ENCODE peak calls at places on chromosome 17, in seven cellular contexts. Y is IMR-90, U is sigmoid colon, C is breast epithelium, K is A549, O is HCT116, L is body of pancreas. Q is an unnamed sample.

GRCh38 chr17:17783121-17783824 is 53.5 kb downstream of the SREBF1 start:
- DNase-seq in O (no peak), L (peak), U (no peak), K (no peak), Y (no peak), C (peak), Q (peak)

GRCh38 chr17:61494325-61495160 is 42.3 kb downstream of the TBX4 start:
- DNase-seq in K (no peak), O (no peak), L (no peak), Y (no peak), C (no peak), U (no peak), Q (no peak)

GRCh38 chr17:49224198-49224996 is 6.2 kb downstream of the PHOSPHO1 start:
- DNase-seq in K (no peak), O (no peak), C (no peak), U (no peak), Y (no peak), L (peak), Q (peak)

GRCh38 chr17:72125226-72125651 is 4.4 kb downstream of the SOX9 start:
- DNase-seq in L (no peak), U (no peak), K (no peak), O (no peak), C (no peak), Y (peak), Q (no peak)

GRCh38 chr17:54902017-54902416 is 1.4 kb downstream of the TOM1L1 start:
- DNase-seq in U (no peak), K (no peak), Y (no peak), L (no peak), C (no peak), O (no peak), Q (no peak)

GRCh38 chr17:10195090-10195489 is 3.3 kb downstream of the GAS7 start:
- DNase-seq in O (no peak), K (no peak), U (no peak), L (no peak), Y (no peak), C (no peak), Q (no peak)

GRCh38 chr17:19291646-19292376 is 54.6 kb downstream of the EPN2 start:
- DNase-seq in Y (no peak), C (no peak), O (no peak), K (no peak), U (no peak), L (no peak), Q (no peak)

GRCh38 chr17:77640242-77640641 is 318.3 kb upstream of the TNRC6C start:
- DNase-seq in Y (no peak), K (no peak), C (no peak), U (no peak), L (no peak), O (no peak), Q (no peak)

GRCh38 chr17:82396601-82397435 is 21.3 kb upstream of the HEXD start:
- DNase-seq in L (no peak), Y (peak), U (no peak), O (no peak), C (no peak), K (no peak), Q (peak)

GRCh38 chr17:58630883-58631522 is 60.8 kb downstream of the TEX14 start:
- DNase-seq in C (no peak), L (peak), Y (no peak), U (peak), K (no peak), O (peak), Q (no peak)

GRCh38 chr17:3990391-3991127 is 26.3 kb upstream of the ATP2A3 start:
- DNase-seq in U (no peak), L (no peak), Y (peak), O (no peak), K (no peak), C (no peak), Q (no peak)

GRCh38 chr17:73394523-73395450 is 83.0 kb upstream of the CDC42EP4 start:
- DNase-seq in O (no peak), K (no peak), Y (no peak), U (no peak), L (no peak), C (no peak), Q (no peak)

GRCh38 chr17:63601439-63602371 is 1.0 kb downstream of the TACO1 start:
- DNase-seq in L (no peak), O (no peak), Y (peak), C (no peak), K (peak), U (no peak), Q (no peak)

GRCh38 chr17:52106638-52107261 is 51.8 kb downstream of the CA10 start:
- DNase-seq in C (no peak), U (no peak), K (peak), Y (no peak), L (peak), O (peak), Q (no peak)

GRCh38 chr17:76716834-76717205 is 6.1 kb upstream of the MXRA7 start:
- DNase-seq in L (no peak), U (no peak), K (no peak), Y (peak), C (no peak), O (no peak), Q (no peak)

GRCh38 chr17:16419929-16420271 is 4.5 kb downstream of the TRPV2 start:
- DNase-seq in C (no peak), O (no peak), U (no peak), Y (peak), K (no peak), L (no peak), Q (no peak)

GRCh38 chr17:71438631-71439146 is 682.1 kb upstream of the SOX9 start:
- DNase-seq in U (no peak), K (peak), C (no peak), Y (peak), L (no peak), O (peak), Q (no peak)

GRCh38 chr17:64146418-64147109 is 16.6 kb upstream of the ERN1 start:
- DNase-seq in L (peak), C (peak), U (peak), K (peak), O (no peak), Y (peak), Q (peak)

DNA sequence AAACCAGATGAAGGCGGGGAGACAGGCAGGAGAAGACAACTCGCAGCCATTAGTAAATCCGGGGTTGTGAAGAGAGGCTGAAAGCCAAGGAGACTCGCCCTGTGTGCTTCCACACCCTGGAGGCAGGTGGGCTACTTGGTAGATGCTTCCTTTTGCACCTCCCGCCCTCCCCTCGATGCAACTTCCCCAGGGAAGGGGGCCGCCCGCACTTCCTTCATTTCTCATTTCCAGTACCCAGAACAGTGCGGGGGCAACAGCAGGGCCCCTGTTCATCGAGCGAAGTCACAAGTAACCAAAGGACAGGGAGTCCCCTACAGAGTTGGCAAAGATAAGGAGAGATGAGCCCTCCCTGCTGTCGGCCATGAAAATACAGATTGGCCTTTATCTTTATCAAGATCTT is 25.0 kb downstream of the CCDC40 start:
- DNase-seq in K (no peak), C (no peak), L (no peak), Y (no peak), U (no peak), O (no peak), Q (no peak)
- H3K4me3 ChIP-seq in K (no peak), C (no peak), L (no peak), Y (no peak), U (no peak), O (no peak), Q (no peak)

DNA sequence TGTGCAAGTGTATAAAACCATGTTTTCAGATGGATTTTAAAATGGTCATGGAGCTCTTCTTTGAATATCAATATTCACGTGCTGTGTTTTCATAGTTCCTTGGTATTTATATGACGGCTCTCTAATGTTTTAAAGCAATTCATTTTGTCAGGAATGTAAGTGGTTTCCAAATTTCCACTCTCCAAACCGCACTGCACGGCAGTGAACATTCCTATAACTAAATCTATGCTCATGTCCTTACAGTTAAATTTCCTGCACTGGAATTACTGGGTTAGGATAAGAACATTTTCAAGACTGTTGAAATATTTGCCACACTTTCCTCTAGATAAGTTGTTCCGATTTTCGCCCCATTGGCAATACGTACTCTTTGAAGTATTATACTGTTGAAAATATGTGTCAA is 398.9 kb downstream of the PMP22 start:
- DNase-seq in Y (peak), L (no peak), K (no peak), U (no peak), O (no peak), C (no peak), Q (no peak)
- TF ChIP-seq POLR2A in Y (no peak), L (no peak), K (no peak), U (no peak), O (no peak), C (no peak), Q (no peak)

DNA sequence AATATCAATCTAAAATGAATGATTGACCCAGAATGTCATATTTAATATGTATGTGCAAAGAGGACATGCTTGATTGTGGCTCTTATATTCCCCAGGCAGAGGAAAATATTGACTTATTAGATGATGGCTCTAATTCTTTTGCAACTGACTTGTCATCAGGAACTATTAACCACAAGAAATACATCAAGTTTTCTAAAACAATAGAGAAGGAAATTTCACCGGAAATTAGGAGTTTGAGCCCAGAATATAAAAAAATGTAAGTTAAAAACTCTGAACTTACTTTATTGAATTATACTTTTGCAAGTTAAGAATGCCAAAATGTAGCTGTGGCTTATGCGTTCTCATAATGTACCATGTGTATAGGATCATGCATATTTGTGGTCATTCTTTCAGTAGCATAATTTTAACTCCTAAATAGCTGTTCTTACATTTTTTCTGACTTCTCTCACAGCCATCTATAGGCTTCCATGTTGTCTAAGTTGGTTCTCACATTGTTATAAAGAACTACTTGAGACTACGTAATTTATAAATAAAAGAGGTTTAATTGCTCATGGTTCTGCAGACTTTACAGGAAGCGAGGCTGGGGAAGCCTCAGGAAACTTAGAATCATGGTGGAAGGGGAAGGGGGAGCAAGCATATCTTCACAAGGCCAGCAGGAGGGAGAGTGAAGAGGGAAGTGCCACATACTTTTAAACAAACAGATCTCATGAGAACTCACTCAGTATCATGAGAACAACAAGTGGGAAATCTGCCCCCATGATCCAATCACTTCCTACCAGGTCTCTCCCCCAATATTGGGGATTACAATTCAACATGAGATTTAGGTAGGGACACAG is 11.6 kb downstream of the EFCAB13 start:
- DNase-seq in L (no peak), Y (no peak), K (no peak), O (no peak), U (no peak), C (no peak), Q (no peak)
- H3K4me3 ChIP-seq in L (no peak), Y (no peak), K (no peak), O (no peak), U (no peak), C (no peak), Q (no peak)

GRCh38 chr17:45310380-45311324 is 6.2 kb downstream of the MAP3K14 start:
- DNase-seq in C (no peak), U (no peak), O (no peak), K (no peak), L (peak), Y (no peak), Q (no peak)
- TF ChIP-seq POLR2A in C (no peak), U (no peak), O (no peak), K (no peak), L (peak), Y (no peak), Q (no peak)

GRCh38 chr17:9123594-9124553 is 102.6 kb downstream of the NTN1 start:
- DNase-seq in L (no peak), K (no peak), U (no peak), Y (no peak), C (no peak), O (no peak), Q (no peak)
- H3K4me3 ChIP-seq in L (no peak), K (no peak), U (no peak), Y (no peak), C (no peak), O (no peak), Q (no peak)

GRCh38 chr17:44202756-44203155 is 3.1 kb upstream of the ATXN7L3 start:
- DNase-seq in O (no peak), C (no peak), L (no peak), Y (no peak), U (no peak), K (no peak), Q (no peak)

GRCh38 chr17:44197980-44198720 is 1.5 kb downstream of the ATXN7L3 start:
- DNase-seq in K (peak), C (no peak), L (no peak), U (no peak), Y (peak), O (peak), Q (peak)

GRCh38 chr17:44198721-44199552 is 747 bp downstream of the ATXN7L3 start:
- DNase-seq in O (no peak), L (peak), C (peak), K (peak), U (peak), Y (peak), Q (peak)

GRCh38 chr17:44199553-44200477 is at the start of gene ATXN7L3:
- DNase-seq in Y (peak), O (peak), U (peak), C (peak), L (peak), K (peak), Q (peak)

GRCh38 chr17:44200478-44201155 is 933 bp upstream of the ATXN7L3 start:
- DNase-seq in L (no peak), U (no peak), Y (no peak), C (peak), O (no peak), K (no peak), Q (no peak)
- TF ChIP-seq POLR2A in L (no peak), U (no peak), Y (no peak), C (no peak), O (no peak), K (no peak), Q (no peak)

GRCh38 chr17:7020894-7021664 is 1.8 kb upstream of the BCL6B start:
- DNase-seq in O (no peak), C (no peak), L (no peak), K (no peak), U (no peak), Y (no peak), Q (no peak)
- H3K4me3 ChIP-seq in O (no peak), C (no peak), L (no peak), K (no peak), U (no peak), Y (no peak), Q (peak)

DNA sequence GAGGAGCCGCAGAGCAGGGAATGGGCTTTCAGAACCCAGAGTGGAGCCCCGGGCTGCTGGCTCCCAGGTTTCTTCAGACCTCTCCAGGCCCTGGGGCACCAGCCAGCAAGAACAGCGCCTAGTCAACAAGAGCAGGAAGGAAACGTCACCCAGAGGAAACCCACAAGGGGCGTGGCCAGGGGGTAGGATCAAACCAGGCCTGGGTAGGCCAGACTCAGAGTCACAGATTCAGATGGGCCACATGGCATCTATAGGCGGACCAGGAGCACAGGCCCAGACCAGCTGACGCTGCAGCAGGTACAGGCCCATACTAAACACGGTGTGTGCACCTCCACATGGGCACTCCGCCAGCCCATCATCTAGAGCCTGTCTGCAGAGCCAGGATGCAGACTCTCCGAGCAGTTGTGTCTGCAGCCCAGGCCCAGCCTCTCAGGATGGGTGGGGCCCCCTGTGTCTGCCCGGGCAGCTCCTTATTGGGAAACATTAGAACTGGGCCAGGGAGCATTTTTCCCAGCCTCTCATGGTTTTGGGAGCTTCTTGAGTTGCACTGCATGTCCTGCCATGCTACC is at the start of gene NLRP1:
- DNase-seq in L (peak), O (peak), K (peak), C (peak), U (peak), Y (peak), Q (peak)
- TF ChIP-seq POLR2A in L (peak), O (peak), K (no peak), C (no peak), U (peak), Y (peak), Q (no peak)

GRCh38 chr17:74748279-74748528 is 224 bp upstream of the NHERF1 start:
- DNase-seq in Y (no peak), O (no peak), U (no peak), L (no peak), K (no peak), C (no peak), Q (no peak)
- H3K4me3 ChIP-seq in Y (peak), O (peak), U (peak), L (no peak), K (peak), C (peak), Q (peak)

Q was measured in heart left ventricle.